ENCODE peak calls at places on chromosomes 12 and 14, in nine cellular contexts. Y is adrenal gland; E is T-helper 1 cell; K is NCI-H1092 treated with DMSO at 0.1 percent for 48 hours; Z is pulmonary artery endothelial cell; G is fibroblast of mammary gland; T is effector CD8-positive, alpha-beta T cell; M is AG04450; R is activated T-cell treated with anti-CD3 and anti-CD28 coated beads, Interleukin-2, amount 50 U/mL, for 1 hour. F is an unnamed sample.

GRCh38 chr14:105733081-105734065 is 207.0 kb downstream of the TMEM121 start:
- DNase-seq in Y (no peak), E (no peak), K (no peak), Z (no peak), G (no peak), T (no peak), M (no peak), R (no peak), F (no peak)

GRCh38 chr12:67621112-67621511 is 27.4 kb upstream of the DYRK2 start:
- DNase-seq in Y (no peak), E (no peak), K (no peak), Z (no peak), G (peak; percentile 46), T (no peak), M (no peak), R (no peak), F (no peak)

GRCh38 chr14:44788612-44789011 is 173.1 kb downstream of the KLHL28 start:
- DNase-seq in Y (no peak), E (no peak), K (no peak), Z (no peak), G (no peak), T (no peak), M (no peak), R (no peak), F (no peak)

GRCh38 chr12:52821826-52822660 is 8.1 kb upstream of the KRT4 start:
- DNase-seq in Y (no peak), E (no peak), K (no peak), Z (no peak), G (no peak), T (no peak), M (no peak), R (no peak), F (no peak)

GRCh38 chr12:62250671-62251608 is 9.3 kb upstream of the USP15 start:
- DNase-seq in Y (no peak), E (no peak), K (no peak), Z (no peak), G (peak; percentile 68), T (no peak), M (no peak), R (no peak), F (no peak)

GRCh38 chr12:113135178-113136127 is at the start of gene RASAL1:
- DNase-seq in Y (peak; percentile 74), E (peak; percentile 59), K (peak; percentile 9), Z (no peak), G (no peak), T (peak; percentile 58), M (no peak), R (peak; percentile 86), F (no peak)

GRCh38 chr14:30223385-30223785 is 295.7 kb upstream of the PRKD1 start:
- DNase-seq in Y (peak; percentile 89), E (no peak), K (peak; percentile 74), Z (peak; percentile 93), G (peak; percentile 95), T (no peak), M (peak; percentile 87), R (no peak), F (peak; percentile 61)

GRCh38 chr12:6735448-6736191 is 11.8 kb downstream of the COPS7A start:
- DNase-seq in Y (peak; percentile 79), E (no peak), K (peak; percentile 25), Z (no peak), G (peak; percentile 77), T (no peak), M (no peak), R (peak; percentile 41), F (peak; percentile 70)

GRCh38 chr12:57001448-57001906 is 4.9 kb downstream of the ZBTB39 start:
- DNase-seq in Y (peak; percentile 66), E (peak; percentile 64), K (no peak), Z (peak; percentile 46), G (peak; percentile 65), T (peak; percentile 65), M (no peak), R (peak; percentile 73), F (peak; percentile 55)

GRCh38 chr14:24816011-24816928 is 182.3 kb upstream of the GZMB start:
- DNase-seq in Y (peak; percentile 17), E (no peak), K (no peak), Z (no peak), G (peak; percentile 34), T (no peak), M (no peak), R (no peak), F (no peak)

GRCh38 chr14:68520637-68521556 is 272.0 kb downstream of the ZFP36L1 start:
- DNase-seq in Y (no peak), E (no peak), K (no peak), Z (no peak), G (no peak), T (no peak), M (no peak), R (no peak), F (peak; percentile 78)

GRCh38 chr12:59164991-59165718 is 244.9 kb upstream of the LRIG3 start:
- DNase-seq in Y (no peak), E (no peak), K (peak; percentile 26), Z (no peak), G (peak; percentile 63), T (no peak), M (peak; percentile 7), R (no peak), F (peak; percentile 54)

GRCh38 chr12:88111074-88111652 is 30.7 kb downstream of the CEP290 start:
- DNase-seq in Y (no peak), E (no peak), K (peak; percentile 17), Z (peak; percentile 0), G (peak; percentile 70), T (no peak), M (no peak), R (no peak), F (no peak)

GRCh38 chr14:57480044-57480443 is 13.6 kb downstream of the CCDC198 start:
- DNase-seq in Y (no peak), E (no peak), K (no peak), Z (no peak), G (peak; percentile 56), T (no peak), M (no peak), R (no peak), F (no peak)

GRCh38 chr14:91405724-91406435 is 11.7 kb downstream of the CCDC88C start:
- DNase-seq in Y (no peak), E (no peak), K (no peak), Z (no peak), G (no peak), T (no peak), M (no peak), R (peak; percentile 20), F (no peak)

GRCh38 chr14:100188392-100189030 is 29.1 kb upstream of the DEGS2 start:
- DNase-seq in Y (no peak), E (no peak), K (no peak), Z (no peak), G (no peak), T (no peak), M (no peak), R (no peak), F (no peak)

GRCh38 chr12:6647083-6647604 is at the start of gene ACRBP:
- DNase-seq in Y (peak; percentile 74), E (no peak), K (no peak), Z (peak; percentile 15), G (peak; percentile 60), T (peak; percentile 32), M (no peak), R (peak; percentile 42), F (peak; percentile 79)

GRCh38 chr14:67722293-67722692 is 20.6 kb downstream of the RDH12 start:
- DNase-seq in Y (peak; percentile 78), E (no peak), K (peak; percentile 37), Z (no peak), G (peak; percentile 56), T (no peak), M (no peak), R (no peak), F (no peak)

F was measured in breast epithelium.